ENCODE peak calls at places on chromosomes 5 and 9, in six cellular contexts. V, E, C, T, W and I are unnamed samples.

GRCh38 chr9:136108648-136109266 is 9.9 kb downstream of the TMEM250 start:
- DNase-seq in E (no peak), V (no peak), W (no peak), C (no peak), T (no peak), I (no peak)

GRCh38 chr5:149912226-149912864 is 32.2 kb downstream of the PDE6A start:
- DNase-seq in T (no peak), W (no peak), E (no peak), C (no peak), V (no peak), I (no peak)

GRCh38 chr5:56330806-56331205 is 97.7 kb upstream of the ANKRD55 start:
- DNase-seq in C (no peak), E (no peak), V (no peak), W (no peak), T (no peak), I (no peak)

GRCh38 chr5:165296401-165297130 is 1791.1 kb downstream of the MAT2B start:
- DNase-seq in E (no peak), T (no peak), C (no peak), W (no peak), V (no peak), I (no peak)

GRCh38 chr5:148467958-148468357 is 84.2 kb downstream of the FBXO38 start:
- DNase-seq in V (no peak), E (no peak), T (no peak), W (no peak), C (no peak), I (no peak)

GRCh38 chr5:109779036-109779735 is 89.5 kb downstream of the MAN2A1 start:
- DNase-seq in E (no peak), C (no peak), T (no peak), W (no peak), V (no peak), I (no peak)

GRCh38 chr5:68242743-68243142 is 27.2 kb downstream of the PIK3R1 start:
- DNase-seq in C (no peak), V (no peak), T (no peak), E (no peak), W (no peak), I (no peak)

GRCh38 chr5:59617186-59617771 is 276.2 kb downstream of the PDE4D start:
- DNase-seq in E (no peak), V (no peak), T (no peak), C (no peak), W (no peak), I (no peak)

GRCh38 chr9:134830126-134830525 is 50.5 kb upstream of the FCN2 start:
- DNase-seq in C (no peak), V (no peak), T (no peak), W (no peak), E (no peak), I (no peak)

GRCh38 chr5:40601198-40601868 is 78.4 kb upstream of the PTGER4 start:
- DNase-seq in C (no peak), E (no peak), V (no peak), W (no peak), T (no peak), I (no peak)

GRCh38 chr9:114538241-114538640 is 33.0 kb upstream of the WHRN start:
- DNase-seq in W (peak), V (peak), C (peak), T (no peak), E (peak), I (peak)
- TF ChIP-seq ZNF274 in W (no peak), V (no peak), C (no peak), T (no peak), E (no peak), I (no peak)

GRCh38 chr9:19230356-19231125 is at the start of gene DENND4C:
- DNase-seq in W (peak), C (peak), E (peak), T (peak), V (peak), I (peak)

GRCh38 chr9:19232830-19233194 is 2.3 kb downstream of the DENND4C start:
- DNase-seq in E (no peak), C (peak), T (no peak), W (no peak), V (no peak), I (no peak)

GRCh38 chr9:19231126-19232035 is 888 bp downstream of the DENND4C start:
- DNase-seq in W (no peak), E (peak), V (no peak), C (no peak), T (peak), I (no peak)

GRCh38 chr9:19232117-19232829 is 1.8 kb downstream of the DENND4C start:
- DNase-seq in T (no peak), E (no peak), C (no peak), V (no peak), W (no peak), I (no peak)

DNA sequence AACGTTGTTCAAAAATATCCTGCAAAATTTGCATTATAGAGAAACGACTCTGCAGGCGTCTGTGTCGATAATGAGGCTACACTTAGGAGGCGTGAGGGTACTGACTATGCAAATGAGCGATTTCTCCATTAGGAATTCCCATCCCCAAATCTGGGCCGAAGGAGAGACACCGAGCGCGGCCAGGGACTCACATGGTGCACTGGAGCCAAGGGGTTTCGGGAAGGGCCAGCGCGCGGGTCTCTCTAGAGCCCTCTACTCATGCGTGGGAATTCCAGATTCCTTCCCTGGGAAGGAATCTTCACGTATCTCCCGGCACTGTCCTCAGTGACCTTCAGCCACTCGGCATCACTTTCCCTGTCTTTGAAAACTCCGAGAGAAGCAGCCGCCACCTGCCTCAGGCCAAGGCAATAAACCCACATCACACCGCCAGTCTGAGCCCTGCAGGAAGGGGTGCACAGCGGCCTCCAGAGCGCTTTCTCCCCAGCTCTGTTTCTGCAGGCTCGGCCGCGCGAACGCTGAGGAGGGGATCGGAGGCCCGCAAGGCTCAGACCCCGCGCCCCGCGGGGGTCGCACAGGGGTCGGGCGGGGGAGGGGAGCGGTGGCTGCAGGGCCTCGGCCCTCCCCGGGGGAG is 653 bp upstream of the DENND4C start:
- DNase-seq in T (peak), C (no peak), E (no peak), V (peak), W (peak), I (peak)
- TF ChIP-seq ZNF274 in T (no peak), C (no peak), E (no peak), V (peak), W (no peak), I (no peak)

GRCh38 chr5:6291961-6292360 is 86.4 kb downstream of the MED10 start:
- DNase-seq in V (peak), W (no peak), C (no peak), E (no peak), T (peak), I (peak)
- TF ChIP-seq ZNF274 in V (no peak), W (no peak), C (no peak), E (no peak), T (no peak), I (no peak)

DNA sequence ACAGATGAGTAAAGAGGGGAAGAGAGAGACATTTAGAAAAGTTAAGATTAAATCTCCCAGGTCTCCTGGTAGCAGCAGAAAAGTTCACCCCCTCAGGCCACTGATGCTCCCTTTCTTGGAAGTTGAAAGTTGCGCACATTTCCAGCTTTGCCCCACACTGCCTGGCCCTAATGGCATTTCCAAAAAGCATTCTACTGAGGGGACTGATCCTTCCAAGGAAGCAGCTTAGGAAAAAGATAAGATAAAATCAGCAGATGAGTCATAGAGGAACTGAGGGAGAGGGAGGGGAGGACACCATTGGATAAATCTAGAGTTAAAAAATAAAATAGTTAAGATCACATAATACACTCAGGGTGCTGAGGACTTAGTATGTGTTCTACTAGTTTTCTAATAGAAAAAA is 67.6 kb upstream of the SLC12A2 start:
- DNase-seq in E (no peak), V (no peak), C (no peak), T (no peak), W (no peak), I (no peak)
- TF ChIP-seq ZNF274 in E (no peak), V (no peak), C (no peak), T (no peak), W (no peak), I (no peak)

GRCh38 chr5:171397599-171397998 is 9.9 kb downstream of the NPM1 start:
- DNase-seq in E (no peak), T (no peak), W (no peak), C (no peak), V (no peak), I (no peak)

GRCh38 chr5:171397190-171397589 is 9.5 kb downstream of the NPM1 start:
- DNase-seq in E (no peak), W (no peak), V (no peak), T (no peak), C (no peak), I (no peak)

GRCh38 chr5:171392585-171393159 is 5.0 kb downstream of the NPM1 start:
- DNase-seq in V (no peak), C (no peak), E (no peak), W (no peak), T (no peak), I (no peak)

GRCh38 chr5:171391996-171392577 is 4.4 kb downstream of the NPM1 start:
- DNase-seq in W (no peak), E (no peak), V (no peak), C (no peak), T (no peak), I (no peak)

GRCh38 chr5:171395042-171395441 is 7.4 kb downstream of the NPM1 start:
- DNase-seq in V (no peak), T (no peak), W (no peak), C (no peak), E (no peak), I (no peak)
- TF ChIP-seq ZNF274 in V (no peak), T (no peak), W (no peak), C (no peak), E (no peak), I (no peak)